ENCODE peak calls at places on chromosome 15, in nine cellular contexts. One of them, this sample, is unnamed.

GRCh38 chr15:32774022-32774421 is 56.2 kb downstream of the GREM1 start:
- DNase-seq in cardiac muscle cell: no peak
- DNase-seq in right lobe of liver: no peak
- DNase-seq in HFFc6: peak; percentile 97
- DNase-seq in GM23338: no peak
- DNase-seq in upper lobe of right lung: no peak
- DNase-seq in dorsolateral prefrontal cortex: no peak
- DNase-seq in psoas muscle: no peak
- DNase-seq in BE2C: no peak
- DNase-seq in this sample: no peak

GRCh38 chr15:100209204-100209603 is 132.6 kb downstream of the ADAMTS17 start:
- DNase-seq in BE2C: no peak
- DNase-seq in psoas muscle: no peak
- DNase-seq in HFFc6: no peak
- DNase-seq in dorsolateral prefrontal cortex: no peak
- DNase-seq in GM23338: no peak
- DNase-seq in right lobe of liver: peak; percentile 91
- DNase-seq in cardiac muscle cell: no peak
- DNase-seq in upper lobe of right lung: no peak
- DNase-seq in this sample: no peak

GRCh38 chr15:77187751-77188464 is 117.0 kb upstream of the TSPAN3 start:
- DNase-seq in dorsolateral prefrontal cortex: no peak
- DNase-seq in psoas muscle: peak; percentile 16
- DNase-seq in cardiac muscle cell: no peak
- DNase-seq in upper lobe of right lung: no peak
- DNase-seq in BE2C: no peak
- DNase-seq in right lobe of liver: no peak
- DNase-seq in HFFc6: peak; percentile 40
- DNase-seq in GM23338: no peak
- DNase-seq in this sample: no peak

GRCh38 chr15:45333550-45333949 is 44.8 kb downstream of the GATM start:
- DNase-seq in BE2C: peak; percentile 83
- DNase-seq in upper lobe of right lung: no peak
- DNase-seq in right lobe of liver: no peak
- DNase-seq in dorsolateral prefrontal cortex: no peak
- DNase-seq in psoas muscle: peak; percentile 37
- DNase-seq in cardiac muscle cell: peak; percentile 21
- DNase-seq in GM23338: no peak
- DNase-seq in HFFc6: peak; percentile 9
- DNase-seq in this sample: no peak

GRCh38 chr15:58506064-58506490 is 74.3 kb downstream of the LIPC start:
- DNase-seq in cardiac muscle cell: no peak
- DNase-seq in right lobe of liver: no peak
- DNase-seq in HFFc6: no peak
- DNase-seq in dorsolateral prefrontal cortex: no peak
- DNase-seq in BE2C: no peak
- DNase-seq in upper lobe of right lung: no peak
- DNase-seq in psoas muscle: no peak
- DNase-seq in GM23338: no peak
- DNase-seq in this sample: no peak

GRCh38 chr15:72236381-72237285 is 5.6 kb upstream of the PKM start:
- DNase-seq in BE2C: no peak
- DNase-seq in GM23338: no peak
- DNase-seq in right lobe of liver: no peak
- DNase-seq in cardiac muscle cell: no peak
- DNase-seq in psoas muscle: no peak
- DNase-seq in dorsolateral prefrontal cortex: no peak
- DNase-seq in upper lobe of right lung: no peak
- DNase-seq in HFFc6: no peak
- DNase-seq in this sample: no peak

GRCh38 chr15:55846108-55846707 is 103.3 kb upstream of the PRTG start:
- DNase-seq in dorsolateral prefrontal cortex: no peak
- DNase-seq in upper lobe of right lung: no peak
- DNase-seq in BE2C: peak; percentile 71
- DNase-seq in cardiac muscle cell: peak; percentile 75
- DNase-seq in psoas muscle: no peak
- DNase-seq in HFFc6: peak; percentile 83
- DNase-seq in right lobe of liver: no peak
- DNase-seq in GM23338: peak; percentile 89
- DNase-seq in this sample: peak; percentile 13

GRCh38 chr15:47618216-47618615 is 99.1 kb upstream of the SEMA6D start:
- DNase-seq in cardiac muscle cell: no peak
- DNase-seq in BE2C: no peak
- DNase-seq in upper lobe of right lung: no peak
- DNase-seq in right lobe of liver: no peak
- DNase-seq in psoas muscle: no peak
- DNase-seq in HFFc6: no peak
- DNase-seq in dorsolateral prefrontal cortex: no peak
- DNase-seq in GM23338: no peak
- DNase-seq in this sample: no peak

GRCh38 chr15:44087578-44088190 is 107.4 kb downstream of the FRMD5 start:
- DNase-seq in HFFc6: peak; percentile 87
- DNase-seq in upper lobe of right lung: no peak
- DNase-seq in BE2C: no peak
- DNase-seq in psoas muscle: no peak
- DNase-seq in dorsolateral prefrontal cortex: no peak
- DNase-seq in right lobe of liver: no peak
- DNase-seq in cardiac muscle cell: no peak
- DNase-seq in GM23338: no peak
- DNase-seq in this sample: no peak

GRCh38 chr15:84749111-84749991 is 959 bp downstream of the ZNF592 start:
- DNase-seq in dorsolateral prefrontal cortex: no peak
- DNase-seq in BE2C: peak; percentile 22
- DNase-seq in psoas muscle: peak; percentile 47
- DNase-seq in upper lobe of right lung: peak; percentile 70
- DNase-seq in right lobe of liver: peak; percentile 83
- DNase-seq in HFFc6: no peak
- DNase-seq in cardiac muscle cell: peak; percentile 51
- DNase-seq in GM23338: peak; percentile 49
- DNase-seq in this sample: no peak

GRCh38 chr15:31338879-31339557 is 12.4 kb downstream of the KLF13 start:
- DNase-seq in cardiac muscle cell: peak; percentile 34
- DNase-seq in HFFc6: peak; percentile 88
- DNase-seq in GM23338: peak; percentile 52
- DNase-seq in BE2C: peak; percentile 73
- DNase-seq in dorsolateral prefrontal cortex: no peak
- DNase-seq in right lobe of liver: peak; percentile 88
- DNase-seq in psoas muscle: peak; percentile 54
- DNase-seq in upper lobe of right lung: peak; percentile 85
- DNase-seq in this sample: no peak

DNA sequence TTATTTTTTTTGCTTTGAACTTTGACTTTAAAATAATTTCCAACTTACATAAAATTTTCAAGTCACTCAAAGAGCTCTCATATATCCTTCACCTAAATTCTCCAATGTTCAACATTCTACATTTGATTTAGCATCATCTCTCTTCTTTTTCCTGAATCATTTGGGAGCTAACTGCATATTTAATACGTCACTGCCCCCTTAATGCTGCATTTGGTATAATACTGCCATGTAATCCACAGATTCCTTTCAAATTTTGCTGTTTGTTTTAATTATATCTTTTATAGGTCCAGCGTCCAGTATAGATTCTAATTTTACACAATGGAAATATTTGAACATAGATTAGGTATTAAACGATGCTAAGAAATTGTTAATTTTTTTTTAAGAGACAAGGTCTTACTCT is 2.3 kb upstream of the EIF2AK4 start:
- DNase-seq in upper lobe of right lung: no peak
- DNase-seq in cardiac muscle cell: no peak
- DNase-seq in HFFc6: no peak
- DNase-seq in right lobe of liver: no peak
- DNase-seq in BE2C: no peak
- DNase-seq in psoas muscle: no peak
- DNase-seq in dorsolateral prefrontal cortex: no peak
- DNase-seq in GM23338: no peak
- DNase-seq in this sample: no peak
- TF ChIP-seq CTCF in upper lobe of right lung: no peak
- TF ChIP-seq CTCF in cardiac muscle cell: peak; percentile 29
- TF ChIP-seq CTCF in HFFc6: no peak
- TF ChIP-seq CTCF in right lobe of liver: peak; percentile 5
- TF ChIP-seq CTCF in BE2C: no peak
- TF ChIP-seq CTCF in psoas muscle: no peak
- TF ChIP-seq CTCF in dorsolateral prefrontal cortex: no peak
- TF ChIP-seq CTCF in GM23338: peak; percentile 36
- TF ChIP-seq CTCF in this sample: peak; percentile 33

DNA sequence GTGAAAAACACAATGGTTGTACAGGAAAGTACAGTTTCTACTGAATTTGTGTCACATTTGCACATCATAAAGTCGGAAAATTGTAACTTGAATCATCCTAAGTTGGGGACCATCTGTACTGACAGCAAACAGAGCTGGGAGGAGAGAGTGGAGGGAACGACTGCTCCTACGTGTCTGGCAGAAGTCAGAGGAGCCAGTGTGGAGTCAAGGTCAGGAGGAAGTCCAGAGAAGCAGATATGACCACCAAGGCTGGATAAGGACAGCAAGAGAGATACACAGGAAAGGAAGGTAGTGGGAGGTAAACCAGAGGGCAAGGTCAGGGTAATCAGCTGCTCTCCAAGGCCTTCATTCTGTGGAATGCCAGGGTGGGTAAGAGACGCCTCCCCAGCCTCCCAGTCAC is 2.7 kb upstream of the CILP start:
- DNase-seq in HFFc6: no peak
- DNase-seq in dorsolateral prefrontal cortex: no peak
- DNase-seq in cardiac muscle cell: no peak
- DNase-seq in psoas muscle: no peak
- DNase-seq in upper lobe of right lung: no peak
- DNase-seq in right lobe of liver: no peak
- DNase-seq in GM23338: no peak
- DNase-seq in BE2C: no peak
- DNase-seq in this sample: no peak
- TF ChIP-seq CTCF in HFFc6: no peak
- TF ChIP-seq CTCF in dorsolateral prefrontal cortex: no peak
- TF ChIP-seq CTCF in cardiac muscle cell: no peak
- TF ChIP-seq CTCF in psoas muscle: no peak
- TF ChIP-seq CTCF in upper lobe of right lung: no peak
- TF ChIP-seq CTCF in right lobe of liver: no peak
- TF ChIP-seq CTCF in GM23338: no peak
- TF ChIP-seq CTCF in BE2C: no peak
- TF ChIP-seq CTCF in this sample: no peak

GRCh38 chr15:94135748-94136147 is 95.6 kb upstream of the MCTP2 start:
- DNase-seq in dorsolateral prefrontal cortex: no peak
- DNase-seq in HFFc6: no peak
- DNase-seq in BE2C: no peak
- DNase-seq in GM23338: peak; percentile 25
- DNase-seq in psoas muscle: no peak
- DNase-seq in upper lobe of right lung: no peak
- DNase-seq in right lobe of liver: no peak
- DNase-seq in cardiac muscle cell: no peak
- DNase-seq in this sample: no peak
- TF ChIP-seq CTCF in dorsolateral prefrontal cortex: no peak
- TF ChIP-seq CTCF in HFFc6: peak; percentile 35
- TF ChIP-seq CTCF in BE2C: peak; percentile 61
- TF ChIP-seq CTCF in GM23338: peak; percentile 53
- TF ChIP-seq CTCF in psoas muscle: no peak
- TF ChIP-seq CTCF in upper lobe of right lung: no peak
- TF ChIP-seq CTCF in right lobe of liver: no peak
- TF ChIP-seq CTCF in cardiac muscle cell: no peak
- TF ChIP-seq CTCF in this sample: no peak

GRCh38 chr15:63504979-63505841 is 817 bp downstream of the USP3 start:
- DNase-seq in HFFc6: peak; percentile 42
- DNase-seq in cardiac muscle cell: peak; percentile 64
- DNase-seq in GM23338: peak; percentile 70
- DNase-seq in psoas muscle: peak; percentile 51
- DNase-seq in BE2C: peak; percentile 64
- DNase-seq in upper lobe of right lung: peak; percentile 80
- DNase-seq in dorsolateral prefrontal cortex: peak; percentile 54
- DNase-seq in right lobe of liver: peak; percentile 76
- DNase-seq in this sample: no peak
- TF ChIP-seq CTCF in HFFc6: peak; percentile 29
- TF ChIP-seq CTCF in cardiac muscle cell: peak; percentile 14
- TF ChIP-seq CTCF in GM23338: peak; percentile 28
- TF ChIP-seq CTCF in psoas muscle: peak; percentile 46
- TF ChIP-seq CTCF in BE2C: peak; percentile 15
- TF ChIP-seq CTCF in upper lobe of right lung: no peak
- TF ChIP-seq CTCF in dorsolateral prefrontal cortex: no peak
- TF ChIP-seq CTCF in right lobe of liver: peak; percentile 37
- TF ChIP-seq CTCF in this sample: no peak

DNA sequence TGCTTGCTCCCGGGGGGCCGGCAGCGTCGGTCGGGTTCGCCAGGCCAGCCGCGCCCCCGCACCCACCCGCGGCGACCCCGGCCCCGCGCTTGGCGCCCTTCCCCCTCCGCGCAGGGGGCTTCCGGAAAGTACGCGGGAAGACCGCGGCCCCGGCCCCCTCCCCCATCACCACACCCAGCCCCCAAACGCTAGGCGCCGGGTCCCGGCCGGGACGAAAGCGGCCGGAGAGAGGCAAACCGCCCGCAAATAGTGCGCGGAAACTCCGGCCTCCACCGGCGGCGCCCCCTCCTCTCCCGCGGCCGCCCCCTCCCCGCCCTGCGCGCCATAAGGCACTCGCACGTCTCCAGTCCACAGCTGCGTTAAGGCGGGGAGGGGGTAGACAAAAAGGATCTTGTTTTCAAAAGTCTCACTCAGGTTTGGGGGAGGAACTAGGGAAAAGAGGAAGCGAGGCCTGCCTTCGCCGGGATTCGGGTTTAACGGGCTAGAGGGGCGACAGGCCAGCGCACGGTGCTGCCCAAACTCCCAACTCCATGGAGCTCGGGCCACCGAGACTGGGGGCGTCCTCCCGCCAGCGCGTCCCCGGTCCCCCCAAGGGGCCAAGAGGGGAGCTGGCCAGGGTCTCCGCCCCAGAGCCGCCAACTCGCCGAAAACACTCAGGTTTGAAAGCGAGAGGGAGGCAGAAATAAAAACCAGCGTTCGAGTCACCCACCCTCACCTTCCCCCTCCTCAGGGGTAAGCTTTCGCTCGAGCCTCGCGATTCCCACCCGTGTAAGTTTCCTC is 1.8 kb downstream of the ANP32A start:
- DNase-seq in GM23338: peak; percentile 68
- DNase-seq in right lobe of liver: peak; percentile 77
- DNase-seq in HFFc6: no peak
- DNase-seq in BE2C: peak; percentile 73
- DNase-seq in psoas muscle: peak; percentile 53
- DNase-seq in cardiac muscle cell: peak; percentile 58
- DNase-seq in upper lobe of right lung: peak; percentile 85
- DNase-seq in dorsolateral prefrontal cortex: no peak
- DNase-seq in this sample: no peak
- TF ChIP-seq CTCF in GM23338: no peak
- TF ChIP-seq CTCF in right lobe of liver: no peak
- TF ChIP-seq CTCF in HFFc6: no peak
- TF ChIP-seq CTCF in BE2C: no peak
- TF ChIP-seq CTCF in psoas muscle: no peak
- TF ChIP-seq CTCF in cardiac muscle cell: no peak
- TF ChIP-seq CTCF in upper lobe of right lung: no peak
- TF ChIP-seq CTCF in dorsolateral prefrontal cortex: no peak
- TF ChIP-seq CTCF in this sample: no peak

GRCh38 chr15:60364306-60364924 is 33.4 kb downstream of the ANXA2 start:
- DNase-seq in dorsolateral prefrontal cortex: no peak
- DNase-seq in psoas muscle: no peak
- DNase-seq in HFFc6: no peak
- DNase-seq in GM23338: no peak
- DNase-seq in BE2C: no peak
- DNase-seq in upper lobe of right lung: no peak
- DNase-seq in right lobe of liver: no peak
- DNase-seq in cardiac muscle cell: no peak
- DNase-seq in this sample: no peak
- TF ChIP-seq CTCF in dorsolateral prefrontal cortex: no peak
- TF ChIP-seq CTCF in psoas muscle: no peak
- TF ChIP-seq CTCF in HFFc6: peak; percentile 18
- TF ChIP-seq CTCF in GM23338: no peak
- TF ChIP-seq CTCF in BE2C: no peak
- TF ChIP-seq CTCF in upper lobe of right lung: no peak
- TF ChIP-seq CTCF in right lobe of liver: no peak
- TF ChIP-seq CTCF in cardiac muscle cell: peak; percentile 5
- TF ChIP-seq CTCF in this sample: peak; percentile 4

This sample was measured in D721Med.